ENCODE peak calls at places on chromosomes 12 and 14, in ten cellular contexts. U is Peyer's patch; Z is thoracic aorta; V is tibial artery; P is mammary epithelial cell; J is HCT116; S is MM.1S; Y is CD8-positive, alpha-beta T cell; B is AG04450; X is PC-3. L is an unnamed sample.

GRCh38 chr12:89040146-89040964 is 311.9 kb downstream of the DUSP6 start:
- DNase-seq in X (peak), B (no peak), P (peak), Z (no peak), Y (peak), S (peak), V (no peak), J (no peak), U (no peak), L (no peak)

GRCh38 chr12:118034429-118035193 is 18.1 kb downstream of the RFC5 start:
- DNase-seq in P (peak), J (no peak), Z (no peak), B (peak), V (no peak), S (peak), U (no peak), X (peak), Y (no peak), L (no peak)

GRCh38 chr12:124208469-124208868 is 86.4 kb upstream of the RFLNA start:
- DNase-seq in J (no peak), P (no peak), Z (no peak), X (no peak), B (no peak), U (no peak), Y (no peak), S (no peak), V (peak), L (no peak)

GRCh38 chr12:84995646-84996045 is 40.4 kb downstream of the TSPAN19 start:
- DNase-seq in S (no peak), J (no peak), X (peak), V (no peak), P (peak), Y (no peak), B (no peak), Z (no peak), U (no peak), L (no peak)

GRCh38 chr12:64104376-64104775 is 117.7 kb downstream of the KICS2 start:
- DNase-seq in J (no peak), V (no peak), Y (no peak), S (no peak), X (peak), P (peak), U (no peak), Z (no peak), B (no peak), L (peak)

GRCh38 chr14:90368946-90369721 is 27.7 kb upstream of the CALM1 start:
- DNase-seq in V (no peak), S (no peak), J (peak), P (peak), Z (no peak), U (no peak), X (peak), Y (no peak), B (no peak), L (no peak)

GRCh38 chr12:88538250-88538649 is 42.0 kb downstream of the KITLG start:
- DNase-seq in B (no peak), J (no peak), Z (no peak), P (no peak), Y (no peak), U (no peak), S (no peak), V (no peak), X (no peak), L (no peak)

GRCh38 chr12:19641235-19642080 is 202.2 kb downstream of the AEBP2 start:
- DNase-seq in J (no peak), Y (no peak), B (no peak), P (no peak), V (no peak), U (no peak), X (no peak), S (no peak), Z (no peak), L (no peak)

GRCh38 chr14:23071244-23071974 is 14.1 kb upstream of the CDH24 start:
- DNase-seq in U (peak), V (peak), Y (peak), P (peak), J (no peak), S (peak), X (peak), Z (peak), B (peak), L (peak)

GRCh38 chr14:102883028-102883953 is 39.2 kb upstream of the AMN start:
- DNase-seq in S (no peak), X (no peak), P (no peak), V (no peak), Z (no peak), B (no peak), J (no peak), U (no peak), Y (no peak), L (no peak)

GRCh38 chr12:78970041-78970440 is 105.5 kb downstream of the SYT1 start:
- DNase-seq in P (peak), S (no peak), J (no peak), V (no peak), U (no peak), Z (no peak), Y (no peak), X (peak), B (no peak), L (no peak)

GRCh38 chr14:74697543-74697942 is 15.3 kb downstream of the AREL1 start:
- DNase-seq in P (peak), B (peak), X (no peak), U (no peak), S (no peak), V (no peak), J (no peak), Z (no peak), Y (no peak), L (no peak)

GRCh38 chr12:19183121-19183838 is 53.7 kb downstream of the PLEKHA5 start:
- DNase-seq in X (no peak), B (no peak), J (no peak), V (no peak), Y (no peak), P (no peak), Z (no peak), U (no peak), S (no peak), L (no peak)

GRCh38 chr12:105092336-105092735 is 8.1 kb upstream of the ALDH1L2 start:
- DNase-seq in J (no peak), X (peak), P (peak), Z (no peak), V (no peak), B (no peak), U (no peak), S (no peak), Y (no peak), L (peak)

GRCh38 chr12:30847259-30847658 is 79.3 kb upstream of the TSPAN11 start:
- DNase-seq in Y (no peak), U (no peak), B (peak), X (peak), S (peak), J (peak), Z (no peak), P (peak), V (no peak), L (no peak)

GRCh38 chr12:110330544-110330943 is 49.5 kb downstream of the ATP2A2 start:
- DNase-seq in V (no peak), J (no peak), Y (no peak), X (no peak), P (peak), Z (no peak), B (no peak), U (no peak), S (no peak), L (no peak)

GRCh38 chr12:115213538-115213961 is 529.6 kb upstream of the TBX3 start:
- DNase-seq in Y (no peak), U (no peak), P (no peak), V (no peak), B (no peak), Z (no peak), S (no peak), X (no peak), J (no peak), L (no peak)

GRCh38 chr12:128008341-128008740 is 258.6 kb upstream of the TMEM132C start:
- DNase-seq in P (no peak), S (no peak), X (peak), V (no peak), B (no peak), U (no peak), Y (no peak), J (no peak), Z (no peak), L (no peak)

GRCh38 chr14:44778562-44778961 is 183.2 kb downstream of the KLHL28 start:
- DNase-seq in U (no peak), S (no peak), V (no peak), X (peak), P (peak), Y (no peak), Z (no peak), B (peak), J (no peak), L (no peak)

GRCh38 chr12:124720687-124721500 is 142.8 kb downstream of the SCARB1 start:
- DNase-seq in B (no peak), Z (no peak), Y (no peak), U (no peak), X (peak), V (no peak), S (no peak), P (no peak), J (no peak), L (peak)

GRCh38 chr12:130115646-130116045 is 46.6 kb upstream of the FZD10 start:
- DNase-seq in Y (no peak), J (no peak), Z (no peak), S (no peak), V (no peak), U (no peak), X (no peak), B (no peak), P (no peak), L (no peak)

GRCh38 chr12:89225401-89225800 is 126.9 kb downstream of the DUSP6 start:
- DNase-seq in U (no peak), Z (no peak), Y (peak), X (peak), S (no peak), V (no peak), J (peak), B (no peak), P (peak), L (no peak)

GRCh38 chr12:3014641-3015040 is 55.4 kb downstream of the TEAD4 start:
- DNase-seq in Z (no peak), P (no peak), Y (no peak), B (no peak), J (no peak), X (no peak), S (no peak), V (no peak), U (no peak), L (no peak)

GRCh38 chr12:22048351-22049041 is 2.5 kb downstream of the CMAS start:
- DNase-seq in P (no peak), Z (no peak), S (no peak), X (no peak), B (no peak), U (no peak), J (no peak), Y (no peak), V (no peak), L (no peak)

GRCh38 chr14:70018713-70019201 is 139.5 kb downstream of the SMOC1 start:
- DNase-seq in P (no peak), U (no peak), B (no peak), S (peak), Y (no peak), X (no peak), Z (no peak), V (peak), J (no peak), L (peak)

GRCh38 chr12:84636801-84637285 is 275.8 kb downstream of the SLC6A15 start:
- DNase-seq in B (no peak), S (no peak), Y (no peak), J (no peak), U (no peak), V (no peak), Z (no peak), X (peak), P (no peak), L (no peak)

GRCh38 chr12:58249610-58250009 is 308.2 kb downstream of the ATP23 start:
- DNase-seq in X (no peak), S (no peak), Z (no peak), U (no peak), J (no peak), V (no peak), B (no peak), P (no peak), Y (no peak), L (no peak)

GRCh38 chr12:132506730-132507538 is 17.0 kb downstream of the FBRSL1 start:
- DNase-seq in Z (no peak), J (no peak), U (no peak), V (peak), S (no peak), Y (peak), X (no peak), B (peak), P (no peak), L (peak)

GRCh38 chr12:58310828-58311273 is 369.5 kb downstream of the ATP23 start:
- DNase-seq in U (no peak), P (peak), J (peak), Y (no peak), X (peak), S (no peak), V (no peak), B (peak), Z (no peak), L (no peak)

DNA sequence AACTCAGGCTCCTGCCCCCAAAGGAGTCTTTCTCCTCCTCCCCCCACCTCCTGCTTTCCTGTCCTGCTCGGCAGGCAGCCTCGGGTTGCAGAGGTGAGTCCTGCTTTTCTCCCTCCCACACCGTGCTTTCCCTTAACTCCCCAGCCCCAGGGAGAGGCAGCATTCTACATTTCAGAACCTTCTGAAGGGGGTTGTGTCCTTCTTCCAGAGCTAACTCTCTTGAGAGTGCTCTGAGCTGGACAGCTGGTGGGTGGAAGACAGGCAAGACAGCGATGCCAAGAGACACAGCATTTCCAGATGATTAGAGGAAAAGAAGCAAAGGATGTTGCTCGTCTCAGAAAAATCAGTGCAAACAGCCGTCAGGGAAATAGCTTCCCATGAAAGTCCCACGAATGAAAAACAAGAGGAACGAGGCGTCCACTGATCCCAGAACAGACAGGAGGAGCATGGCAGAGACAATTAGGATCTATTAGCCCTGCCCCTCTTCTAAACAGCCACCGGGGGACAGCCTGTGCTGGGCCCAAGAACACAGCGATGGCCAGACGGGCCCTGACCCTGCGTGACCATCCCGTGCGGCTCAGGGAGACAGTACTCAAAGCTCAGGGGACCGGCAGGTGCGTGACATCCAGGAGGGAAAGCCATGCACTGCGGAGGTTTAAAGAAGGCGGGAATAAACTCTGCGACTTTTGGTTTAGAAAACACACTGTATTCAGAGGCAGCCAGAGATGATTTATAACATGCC is 216.5 kb upstream of the RTL1 start:
- DNase-seq in Z (no peak), P (no peak), Y (no peak), X (no peak), U (peak), V (peak), S (no peak), B (no peak), J (no peak), L (no peak)
- H3K27ac ChIP-seq in Z (no peak), P (no peak), Y (no peak), X (no peak), U (no peak), V (no peak), S (no peak), B (no peak), J (no peak), L (peak)

DNA sequence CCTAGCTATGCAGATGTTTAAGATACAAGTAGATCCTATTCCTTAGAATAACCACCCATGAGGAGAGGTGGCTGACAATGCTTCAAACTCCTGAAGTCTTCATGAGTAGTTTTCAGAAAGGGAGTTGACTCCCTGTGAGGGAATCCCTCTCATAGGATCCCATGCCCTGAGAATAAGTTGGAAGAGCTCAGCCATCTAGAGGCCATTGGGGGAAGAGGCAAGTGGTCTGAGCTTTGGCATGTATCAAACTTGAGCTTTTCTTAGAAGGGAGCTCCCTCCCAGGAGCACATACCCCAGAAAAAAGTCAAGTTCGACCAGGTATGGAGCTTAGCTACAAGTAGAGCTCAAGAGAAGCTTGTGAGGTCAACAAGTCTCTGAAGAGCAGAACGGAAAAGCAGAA is 165.7 kb upstream of the RBM19 start:
- DNase-seq in X (no peak), J (no peak), P (no peak), U (no peak), S (no peak), B (no peak), Y (no peak), V (no peak), Z (no peak), L (no peak)
- TF ChIP-seq CTCF in X (peak), J (peak), P (no peak), U (no peak), S (no peak), B (peak), Y (no peak), V (no peak), Z (no peak), L (no peak)

GRCh38 chr12:120581998-120582397 is 796 bp upstream of the POP5 start:
- DNase-seq in V (no peak), X (peak), B (no peak), P (no peak), U (no peak), S (no peak), J (no peak), Y (no peak), Z (no peak), L (no peak)
- H3K27ac ChIP-seq in V (no peak), X (no peak), B (no peak), P (no peak), U (peak), S (peak), J (peak), Y (no peak), Z (no peak), L (peak)

GRCh38 chr12:49675137-49675536 is 32.1 kb downstream of the FMNL3 start:
- DNase-seq in J (no peak), S (no peak), U (no peak), B (no peak), P (no peak), V (no peak), Y (no peak), Z (no peak), X (no peak), L (no peak)
- TF ChIP-seq CTCF in J (no peak), S (no peak), U (no peak), B (no peak), P (no peak), V (no peak), Y (no peak), Z (no peak), X (no peak), L (no peak)

DNA sequence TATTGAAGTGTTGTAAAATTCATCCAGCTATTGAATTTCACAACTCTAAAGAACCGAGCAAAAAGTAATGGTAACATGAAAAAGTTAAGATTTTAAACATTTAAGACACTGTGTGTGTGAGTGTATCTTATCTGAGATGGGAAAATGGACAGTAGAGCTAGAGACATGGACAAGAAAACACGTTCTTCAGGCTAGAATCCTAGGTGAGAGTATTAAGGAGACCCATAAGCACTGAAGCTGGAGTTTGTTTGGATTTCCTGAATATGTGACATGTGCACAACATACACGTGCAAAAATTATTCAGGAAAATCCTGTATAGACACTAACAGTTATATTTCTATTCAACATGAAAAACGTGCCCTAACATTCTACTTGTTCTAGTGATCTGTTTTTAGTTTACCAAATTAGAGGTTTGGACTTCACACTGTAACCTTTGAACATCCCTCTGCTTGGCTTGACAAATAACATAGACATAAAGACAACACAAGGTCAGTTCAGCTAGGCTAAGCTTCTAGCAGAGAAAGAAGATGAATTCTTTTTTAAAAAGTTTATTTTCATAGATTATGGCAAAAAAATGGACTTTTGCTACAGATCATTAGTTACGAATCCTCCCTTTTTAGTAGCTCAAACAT is 31.3 kb downstream of the LMNTD1 start:
- DNase-seq in B (no peak), S (no peak), X (no peak), U (no peak), J (no peak), Z (no peak), V (no peak), Y (no peak), P (no peak), L (no peak)
- H3K27ac ChIP-seq in B (no peak), S (no peak), X (no peak), U (no peak), J (no peak), Z (no peak), V (no peak), Y (no peak), P (no peak), L (no peak)

DNA sequence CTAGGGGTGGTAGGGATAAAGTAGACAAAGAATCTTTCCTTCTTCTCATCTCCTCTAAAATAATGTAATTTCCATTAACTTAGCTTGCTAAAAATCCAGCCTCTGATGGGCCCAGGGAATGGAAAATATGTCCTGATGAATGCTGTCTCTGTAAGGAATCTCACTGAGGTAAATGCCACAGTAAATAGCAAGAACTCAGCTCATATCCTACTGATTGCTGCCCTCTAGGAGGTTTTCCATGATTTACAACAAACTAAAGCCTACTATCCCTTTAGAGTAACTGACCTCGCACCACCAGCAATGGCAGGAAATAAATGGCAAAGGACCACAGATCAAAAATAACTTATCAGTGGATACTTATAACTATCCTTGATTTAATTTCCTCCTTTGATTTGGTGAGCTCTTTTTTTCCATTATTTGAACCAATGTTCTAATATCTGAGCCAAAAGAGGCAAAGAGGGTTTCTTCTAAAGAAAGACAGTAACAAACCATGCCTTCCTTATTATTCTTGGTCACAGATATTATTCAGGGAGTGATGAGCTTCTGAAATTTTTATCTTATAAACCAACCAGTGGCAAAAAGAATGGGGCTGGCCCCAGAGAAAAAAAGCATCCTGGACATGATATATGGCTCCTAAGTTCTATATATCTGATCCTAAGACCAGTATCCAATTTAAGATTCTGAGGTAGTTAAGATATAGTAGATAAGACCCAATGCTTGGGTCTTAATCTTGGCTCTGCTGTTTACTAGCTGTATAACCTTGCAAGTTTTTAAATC is 43.7 kb downstream of the SENP1 start:
- DNase-seq in X (peak), V (no peak), P (peak), S (no peak), Y (no peak), J (no peak), Z (no peak), U (no peak), B (no peak), L (no peak)
- TF ChIP-seq CTCF in X (peak), V (no peak), P (peak), S (no peak), Y (no peak), J (no peak), Z (no peak), U (no peak), B (no peak), L (no peak)

GRCh38 chr12:93838180-93838579 is 161.0 kb downstream of the CRADD start:
- DNase-seq in B (no peak), P (no peak), U (peak), X (no peak), Y (no peak), Z (no peak), S (no peak), V (no peak), J (no peak), L (no peak)
- H3K27ac ChIP-seq in B (no peak), P (no peak), U (no peak), X (no peak), Y (no peak), Z (no peak), S (no peak), V (no peak), J (no peak), L (no peak)

GRCh38 chr14:89011327-89011726 is 186.9 kb downstream of the TTC8 start:
- DNase-seq in B (no peak), U (no peak), V (no peak), P (no peak), Z (no peak), Y (no peak), J (no peak), X (no peak), S (no peak), L (no peak)
- TF ChIP-seq CTCF in B (no peak), U (no peak), V (no peak), P (no peak), Z (no peak), Y (no peak), J (no peak), X (no peak), S (no peak), L (no peak)